ENCODE peak calls at places on chromosomes 4 and X, in four cellular contexts. X is OCI-LY7; T is activated gamma-delta T cell treated with anti-CD3 and anti-CD28 coated beads, Interleukin-2, amount 50 U/mL, for 16 hours; S is ELF-1. O is an unnamed sample.
A peak's percentile ranks its signal among the peaks of the same experiment; 100 is the strongest.

GRCh38 chrX:56797966-56798711 is 69.1 kb downstream of the NBDY start:
- DNase-seq in S (no peak), X (no peak), T (no peak), O (no peak)

GRCh38 chr4:17577660-17578481 is 873 bp downstream of the LAP3 start:
- DNase-seq in X (peak; percentile 47), S (no peak), T (peak; percentile 12), O (peak; percentile 28)

GRCh38 chrX:150363561-150364346 is 637 bp downstream of the MAMLD1 start:
- DNase-seq in S (peak; percentile 52), T (no peak), X (no peak), O (no peak)

GRCh38 chr4:156472624-156473023 is 499.0 kb downstream of the PDGFC start:
- DNase-seq in S (no peak), X (no peak), T (no peak), O (no peak)

GRCh38 chrX:12984629-12985303 is 9.9 kb downstream of the TMSB4X start:
- DNase-seq in S (no peak), T (no peak), X (no peak), O (no peak)

GRCh38 chr4:81467672-81467964 is 4.1 kb downstream of the RASGEF1B start:
- DNase-seq in X (no peak), S (no peak), T (no peak), O (no peak)

GRCh38 chr4:105887508-105887907 is 7.8 kb upstream of the NPNT start:
- DNase-seq in T (no peak), X (no peak), S (no peak), O (no peak)

GRCh38 chr4:166662266-166662843 is 571.9 kb downstream of the SPOCK3 start:
- DNase-seq in X (peak; percentile 10), S (no peak), T (no peak), O (peak; percentile 18)

GRCh38 chrX:66638591-66639500 is at the start of gene EDA2R:
- DNase-seq in T (no peak), X (peak; percentile 81), S (peak; percentile 87), O (peak; percentile 70)

GRCh38 chr4:176300565-176300964 is 19.2 kb upstream of the SPCS3 start:
- DNase-seq in X (no peak), S (no peak), T (no peak), O (no peak)

GRCh38 chr4:189185810-189186432 is 754.8 kb upstream of the FRG1 start:
- DNase-seq in S (peak; percentile 89), T (no peak), X (no peak), O (no peak)